ENCODE peak calls at places on chromosomes 16 and 17, in five cellular contexts. G, U, Y, F and D are unnamed samples.
A peak's percentile ranks its signal among the peaks of the same experiment; 100 is the strongest.

GRCh38 chr16:79981814-79982213 is 381.3 kb upstream of the MAF start:
- DNase-seq in G (no peak), Y (no peak), F (no peak), U (no peak), D (no peak)

GRCh38 chr16:17470002-17470870 is 524 bp downstream of the XYLT1 start:
- DNase-seq in Y (no peak), U (no peak), G (no peak), F (no peak), D (peak; percentile 37)

GRCh38 chr16:1863681-1864460 is 8.1 kb downstream of the MEIOB start:
- DNase-seq in G (peak; percentile 44), Y (no peak), U (no peak), F (no peak), D (no peak)

GRCh38 chr17:17495448-17496188 is 577 bp downstream of the RASD1 start:
- DNase-seq in U (no peak), G (no peak), Y (no peak), F (no peak), D (no peak)

GRCh38 chr17:57574040-57574513 is 171.0 kb downstream of the CCDC182 start:
- DNase-seq in F (no peak), Y (no peak), U (no peak), G (no peak), D (no peak)

GRCh38 chr17:28193241-28193640 is 125.8 kb upstream of the TMEM97 start:
- DNase-seq in U (no peak), G (no peak), F (no peak), Y (no peak), D (no peak)

GRCh38 chr17:80901319-80901718 is 90.3 kb upstream of the CHMP6 start:
- DNase-seq in F (no peak), G (no peak), Y (no peak), U (peak; percentile 55), D (no peak)

GRCh38 chr16:53094013-53094630 is 39.3 kb downstream of the CHD9 start:
- DNase-seq in G (peak; percentile 74), U (peak; percentile 45), F (no peak), Y (no peak), D (peak; percentile 78)

GRCh38 chr17:70050192-70050591 is 24.8 kb upstream of the KCNJ16 start:
- DNase-seq in F (no peak), G (no peak), U (no peak), Y (no peak), D (no peak)

GRCh38 chr17:55430531-55431228 is 9.0 kb upstream of the MMD start:
- DNase-seq in Y (no peak), F (no peak), G (peak; percentile 50), U (no peak), D (no peak)

GRCh38 chr16:87437911-87438610 is 45.9 kb downstream of the MAP1LC3B start:
- DNase-seq in F (no peak), U (no peak), G (no peak), Y (no peak), D (no peak)

GRCh38 chr16:1492923-1493745 is at the start of gene TELO2:
- DNase-seq in F (peak; percentile 53), G (peak; percentile 87), U (no peak), Y (peak; percentile 23), D (peak; percentile 97)

GRCh38 chr17:37787055-37787720 is 42.3 kb upstream of the HNF1B start:
- DNase-seq in G (peak; percentile 86), Y (no peak), U (no peak), F (peak; percentile 86), D (no peak)

GRCh38 chr17:51461578-51462004 is 201.2 kb downstream of the UTP18 start:
- DNase-seq in F (peak; percentile 65), Y (peak; percentile 29), U (no peak), G (peak; percentile 81), D (peak; percentile 76)

GRCh38 chr16:58094791-58095574 is 34.2 kb downstream of the CFAP20 start:
- DNase-seq in Y (no peak), F (no peak), G (no peak), U (no peak), D (peak; percentile 29)

GRCh38 chr17:68516732-68517131 is 4.5 kb downstream of the PRKAR1A start:
- DNase-seq in G (no peak), F (no peak), U (no peak), Y (no peak), D (no peak)

GRCh38 chr16:69348222-69348621 is 3.4 kb downstream of the TMED6 start:
- DNase-seq in F (no peak), Y (no peak), U (no peak), G (no peak), D (peak; percentile 46)

GRCh38 chr16:22663389-22664064 is 150.4 kb upstream of the HS3ST2 start:
- DNase-seq in F (no peak), Y (no peak), G (no peak), U (no peak), D (no peak)

GRCh38 chr16:4322121-4323035 is 6.5 kb downstream of the GLIS2 start:
- DNase-seq in G (no peak), F (no peak), Y (no peak), U (no peak), D (no peak)

GRCh38 chr17:50533720-50534148 is 1.2 kb downstream of the EPN3 start:
- DNase-seq in G (no peak), U (no peak), F (no peak), Y (no peak), D (no peak)

GRCh38 chr16:50735629-50736122 is 6.2 kb upstream of the CYLD start:
- DNase-seq in Y (no peak), U (peak; percentile 81), F (no peak), G (no peak), D (no peak)

GRCh38 chr16:49150341-49150740 is 131.3 kb downstream of the CBLN1 start:
- DNase-seq in G (no peak), F (no peak), U (no peak), Y (no peak), D (no peak)

GRCh38 chr17:61309857-61310256 is 89.8 kb upstream of the TBX2 start:
- DNase-seq in G (no peak), U (no peak), F (no peak), Y (no peak), D (no peak)

GRCh38 chr17:33200116-33200515 is 93.0 kb downstream of the ASIC2 start:
- DNase-seq in U (no peak), F (no peak), Y (no peak), G (peak; percentile 40), D (no peak)
- TF ChIP-seq HDAC2 in U (no peak), F (no peak), Y (no peak), G (no peak), D (no peak)

GRCh38 chr17:26809033-26809432 is 484.9 kb upstream of the WSB1 start:
- DNase-seq in U (peak; percentile 9), Y (peak; percentile 3), F (no peak), G (no peak), D (no peak)
- TF ChIP-seq HDAC2 in U (no peak), Y (no peak), F (no peak), G (no peak), D (no peak)

GRCh38 chr17:42097691-42098661 is at the start of gene ZNF385C:
- DNase-seq in U (no peak), Y (no peak), F (no peak), G (no peak), D (no peak)
- TF ChIP-seq HDAC2 in U (no peak), Y (no peak), F (no peak), G (no peak), D (no peak)

DNA sequence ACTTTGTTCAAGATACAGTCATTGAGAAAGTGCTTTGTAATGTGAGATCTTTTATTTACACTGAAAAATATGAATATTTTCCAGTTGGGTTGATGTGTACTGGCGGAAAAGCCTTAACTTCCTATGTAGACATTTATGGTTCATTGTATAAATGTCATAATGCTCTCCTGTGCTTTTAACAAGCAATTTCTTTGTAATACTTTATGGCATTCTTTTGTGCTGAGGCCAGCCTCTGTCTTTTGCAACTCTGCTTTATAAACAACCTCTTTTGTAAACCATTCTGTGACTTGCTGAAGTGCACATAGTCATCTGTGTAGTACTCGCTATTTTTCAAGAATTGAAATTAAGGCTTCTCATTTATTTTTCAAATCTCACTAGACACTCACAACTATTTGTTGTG is 291.2 kb downstream of the CDH11 start:
- DNase-seq in F (no peak), U (no peak), G (no peak), Y (no peak), D (no peak)
- TF ChIP-seq HDAC2 in F (no peak), U (no peak), G (no peak), Y (no peak), D (no peak)

GRCh38 chr17:59427996-59428395 is 96.5 kb downstream of the YPEL2 start:
- DNase-seq in G (no peak), Y (no peak), U (no peak), F (no peak), D (no peak)
- TF ChIP-seq HDAC2 in G (no peak), Y (no peak), U (no peak), F (no peak), D (no peak)

DNA sequence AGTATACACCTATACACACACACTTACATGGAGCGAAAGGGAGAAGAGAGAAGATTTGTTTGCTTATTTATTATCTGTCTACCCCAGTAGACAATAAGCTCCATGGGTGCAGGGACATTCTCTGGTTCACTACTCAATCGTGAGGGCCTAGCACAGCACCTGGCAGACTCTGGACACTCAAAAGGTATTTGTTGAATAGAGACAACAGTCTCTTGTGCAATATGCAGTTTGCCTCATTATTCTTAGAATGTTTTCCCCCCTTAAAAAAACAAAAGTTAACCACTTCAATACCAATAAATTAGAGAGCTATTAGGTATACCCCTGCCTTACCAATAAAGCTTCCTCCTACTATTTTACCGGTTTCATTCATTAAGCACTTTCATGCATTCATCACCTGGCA is 2.0 kb downstream of the AKAP10 start:
- DNase-seq in G (no peak), F (no peak), U (no peak), Y (no peak), D (no peak)
- TF ChIP-seq HDAC2 in G (no peak), F (no peak), U (no peak), Y (no peak), D (no peak)

GRCh38 chr17:16322636-16323035 is 30.6 kb downstream of the CENPV start:
- DNase-seq in F (no peak), U (no peak), G (no peak), Y (no peak), D (no peak)
- TF ChIP-seq HDAC2 in F (no peak), U (no peak), G (no peak), Y (no peak), D (no peak)

DNA sequence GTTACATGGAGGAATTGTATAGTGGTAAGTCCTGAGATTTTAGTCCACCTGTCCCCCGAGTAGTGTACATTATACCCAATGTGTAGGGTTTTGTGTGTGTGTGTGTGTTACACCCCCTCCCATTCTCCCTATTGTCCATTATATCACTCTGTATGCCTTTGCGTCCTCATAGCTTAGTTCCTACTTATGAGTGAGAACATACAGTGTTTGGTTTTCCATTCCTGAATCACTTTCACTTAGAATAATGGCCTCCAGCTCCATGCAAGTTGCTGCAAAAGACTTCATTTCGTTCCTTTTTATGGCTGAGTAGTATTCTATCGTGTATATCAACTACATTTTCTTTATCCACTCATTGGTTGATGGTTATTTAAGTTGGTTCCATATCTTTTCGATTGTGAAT is 635 bp upstream of the FA2H start:
- DNase-seq in F (no peak), Y (no peak), U (no peak), G (no peak), D (no peak)
- TF ChIP-seq HDAC2 in F (no peak), Y (no peak), U (no peak), G (no peak), D (no peak)